ENCODE peak calls at places on chromosome 20, in four cellular contexts. One of them, this sample, is unnamed.

GRCh38 chr20:1491281-1491840 is at the start of gene SIRPB2:
- DNase-seq in neural progenitor cell: no peak
- DNase-seq in upper lobe of left lung: peak
- DNase-seq in cardiac muscle cell: peak
- DNase-seq in this sample: no peak

GRCh38 chr20:33685328-33686007 is 717 bp downstream of the E2F1 start:
- DNase-seq in neural progenitor cell: peak
- DNase-seq in upper lobe of left lung: no peak
- DNase-seq in cardiac muscle cell: no peak
- DNase-seq in this sample: peak

GRCh38 chr20:42112161-42112560 is 494.0 kb upstream of the CHD6 start:
- DNase-seq in neural progenitor cell: no peak
- DNase-seq in upper lobe of left lung: no peak
- DNase-seq in cardiac muscle cell: no peak
- DNase-seq in this sample: no peak

GRCh38 chr20:5056801-5057599 is 55.7 kb upstream of the SLC23A2 start:
- DNase-seq in neural progenitor cell: no peak
- DNase-seq in upper lobe of left lung: peak
- DNase-seq in cardiac muscle cell: peak
- DNase-seq in this sample: no peak

GRCh38 chr20:47618479-47618878 is 116.8 kb downstream of the NCOA3 start:
- DNase-seq in neural progenitor cell: no peak
- DNase-seq in upper lobe of left lung: no peak
- DNase-seq in cardiac muscle cell: no peak
- DNase-seq in this sample: no peak

GRCh38 chr20:25277941-25278521 is 30.1 kb downstream of the PYGB start:
- DNase-seq in neural progenitor cell: no peak
- DNase-seq in upper lobe of left lung: no peak
- DNase-seq in cardiac muscle cell: no peak
- DNase-seq in this sample: no peak

GRCh38 chr20:815914-816606 is 17.5 kb upstream of the FAM110A start:
- DNase-seq in neural progenitor cell: peak
- DNase-seq in upper lobe of left lung: peak
- DNase-seq in cardiac muscle cell: peak
- DNase-seq in this sample: no peak

GRCh38 chr20:62822788-62823651 is 6.2 kb downstream of the COL9A3 start:
- DNase-seq in neural progenitor cell: peak
- DNase-seq in upper lobe of left lung: no peak
- DNase-seq in cardiac muscle cell: no peak
- DNase-seq in this sample: no peak

GRCh38 chr20:891121-892080 is 24.7 kb downstream of the ANGPT4 start:
- DNase-seq in neural progenitor cell: no peak
- DNase-seq in upper lobe of left lung: peak
- DNase-seq in cardiac muscle cell: peak
- DNase-seq in this sample: no peak

GRCh38 chr20:63896136-63896890 is 1.4 kb downstream of the DNAJC5 start:
- DNase-seq in neural progenitor cell: peak
- DNase-seq in upper lobe of left lung: peak
- DNase-seq in cardiac muscle cell: peak
- DNase-seq in this sample: no peak

GRCh38 chr20:10040070-10040970 is 5.5 kb downstream of the ANKEF1 start:
- DNase-seq in neural progenitor cell: no peak
- DNase-seq in upper lobe of left lung: no peak
- DNase-seq in cardiac muscle cell: peak
- DNase-seq in this sample: no peak

GRCh38 chr20:12166053-12166717 is 248.5 kb downstream of the BTBD3 start:
- DNase-seq in neural progenitor cell: no peak
- DNase-seq in upper lobe of left lung: peak
- DNase-seq in cardiac muscle cell: peak
- DNase-seq in this sample: no peak

GRCh38 chr20:41173791-41174341 is 36.5 kb downstream of the PLCG1 start:
- DNase-seq in neural progenitor cell: no peak
- DNase-seq in upper lobe of left lung: peak
- DNase-seq in cardiac muscle cell: no peak
- DNase-seq in this sample: peak

GRCh38 chr20:3239026-3239866 is at the start of gene SLC4A11:
- DNase-seq in neural progenitor cell: peak
- DNase-seq in upper lobe of left lung: peak
- DNase-seq in cardiac muscle cell: peak
- DNase-seq in this sample: no peak

GRCh38 chr20:59472059-59472458 is 132.3 kb upstream of the PHACTR3 start:
- DNase-seq in neural progenitor cell: no peak
- DNase-seq in upper lobe of left lung: no peak
- DNase-seq in cardiac muscle cell: no peak
- DNase-seq in this sample: no peak

GRCh38 chr20:19890358-19891117 is 126.6 kb upstream of the NAA20 start:
- DNase-seq in neural progenitor cell: no peak
- DNase-seq in upper lobe of left lung: no peak
- DNase-seq in cardiac muscle cell: no peak
- DNase-seq in this sample: no peak

GRCh38 chr20:34377072-34377847 is 14.2 kb downstream of the ITCH start:
- DNase-seq in neural progenitor cell: no peak
- DNase-seq in upper lobe of left lung: no peak
- DNase-seq in cardiac muscle cell: no peak
- DNase-seq in this sample: peak

GRCh38 chr20:24989162-24989561 is 3.4 kb downstream of the APMAP start:
- DNase-seq in neural progenitor cell: no peak
- DNase-seq in upper lobe of left lung: peak
- DNase-seq in cardiac muscle cell: no peak
- DNase-seq in this sample: no peak

GRCh38 chr20:20548527-20549266 is 163.7 kb downstream of the RALGAPA2 start:
- DNase-seq in neural progenitor cell: no peak
- DNase-seq in upper lobe of left lung: no peak
- DNase-seq in cardiac muscle cell: no peak
- DNase-seq in this sample: no peak

GRCh38 chr20:18504479-18505060 is 3.2 kb upstream of the SEC23B start:
- DNase-seq in neural progenitor cell: no peak
- DNase-seq in upper lobe of left lung: no peak
- DNase-seq in cardiac muscle cell: peak
- DNase-seq in this sample: no peak

GRCh38 chr20:38173237-38174156 is 8.4 kb upstream of the TGM2 start:
- DNase-seq in neural progenitor cell: peak
- DNase-seq in upper lobe of left lung: peak
- DNase-seq in cardiac muscle cell: peak
- DNase-seq in this sample: no peak

GRCh38 chr20:18223399-18223798 is 64.9 kb upstream of the ZNF133 start:
- DNase-seq in neural progenitor cell: no peak
- DNase-seq in upper lobe of left lung: no peak
- DNase-seq in cardiac muscle cell: no peak
- DNase-seq in this sample: no peak

DNA sequence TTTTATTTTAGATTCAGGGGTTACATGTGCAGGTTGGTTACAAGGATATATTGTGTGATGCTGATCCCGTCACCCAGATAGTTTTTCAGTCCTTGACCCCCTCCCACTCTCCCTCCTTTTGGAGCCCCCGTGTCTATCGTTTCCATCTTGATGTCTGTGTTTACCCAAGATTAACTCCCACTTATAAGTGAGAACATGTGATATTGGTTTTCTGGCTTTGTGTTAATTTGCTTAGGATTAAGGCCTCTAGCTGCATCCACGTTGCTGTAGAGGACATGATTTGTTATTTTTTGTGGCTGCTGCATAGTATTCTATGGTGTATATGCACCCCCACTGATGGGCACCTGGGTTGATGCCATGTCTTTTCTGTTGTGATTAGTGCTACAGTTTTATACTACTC is 178.6 kb downstream of the PLCB1 start:
- DNase-seq in neural progenitor cell: no peak
- DNase-seq in upper lobe of left lung: no peak
- DNase-seq in cardiac muscle cell: no peak
- DNase-seq in this sample: no peak
- TF ChIP-seq CTCF in neural progenitor cell: no peak
- TF ChIP-seq CTCF in upper lobe of left lung: no peak
- TF ChIP-seq CTCF in cardiac muscle cell: no peak
- TF ChIP-seq CTCF in this sample: no peak

GRCh38 chr20:14741616-14742015 is 404.2 kb upstream of the FLRT3 start:
- DNase-seq in neural progenitor cell: no peak
- DNase-seq in upper lobe of left lung: no peak
- DNase-seq in cardiac muscle cell: no peak
- DNase-seq in this sample: no peak
- TF ChIP-seq CTCF in neural progenitor cell: no peak
- TF ChIP-seq CTCF in upper lobe of left lung: no peak
- TF ChIP-seq CTCF in cardiac muscle cell: no peak
- TF ChIP-seq CTCF in this sample: peak

DNA sequence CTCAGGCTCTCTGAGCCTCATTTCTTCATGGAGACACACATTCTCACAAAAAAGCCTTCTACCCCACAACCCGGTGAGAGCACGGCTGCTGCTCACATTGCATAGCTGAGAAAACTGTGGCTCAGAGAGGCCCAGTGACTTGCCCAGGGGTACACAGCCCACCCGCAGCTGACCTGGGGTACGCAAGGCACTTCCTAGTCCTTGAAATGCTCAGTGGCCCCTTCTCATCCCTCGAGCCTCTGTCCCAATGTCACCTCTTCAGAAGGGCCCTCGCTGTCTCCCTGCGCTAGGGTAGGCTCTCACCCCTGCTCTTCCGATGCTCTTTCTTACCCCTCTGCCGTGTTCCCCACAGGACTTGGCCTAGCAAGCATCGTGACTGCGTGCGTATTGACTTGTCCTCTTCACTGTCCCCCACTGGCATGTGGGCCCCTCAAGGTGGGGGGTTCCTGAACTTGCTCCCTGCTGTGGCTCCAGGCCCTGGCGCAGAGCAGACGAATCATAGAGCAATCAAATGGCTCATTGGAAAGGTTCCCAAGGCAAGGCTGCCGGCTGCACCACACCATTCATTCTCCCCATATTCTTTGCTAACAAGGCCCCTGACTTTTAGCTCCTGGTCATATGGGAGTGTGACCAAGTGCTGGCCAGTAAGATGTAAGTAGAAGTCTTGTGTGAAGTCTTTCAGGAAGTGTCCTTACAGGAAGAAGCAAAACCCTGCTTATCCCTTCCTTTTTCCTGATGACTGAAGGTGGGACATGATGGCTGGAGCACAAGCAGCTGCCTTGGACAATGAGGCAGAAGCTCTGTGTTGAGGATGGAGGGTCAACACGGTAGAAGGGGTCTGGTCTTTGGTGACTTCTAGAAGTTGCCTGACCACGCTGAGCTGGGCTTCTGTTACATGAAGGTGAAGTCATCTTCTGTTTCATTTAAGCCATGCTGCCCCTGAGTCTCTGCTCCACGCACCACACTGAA is 22.7 kb downstream of the PCK1 start:
- DNase-seq in neural progenitor cell: no peak
- DNase-seq in upper lobe of left lung: no peak
- DNase-seq in cardiac muscle cell: no peak
- DNase-seq in this sample: no peak
- TF ChIP-seq CTCF in neural progenitor cell: no peak
- TF ChIP-seq CTCF in upper lobe of left lung: no peak
- TF ChIP-seq CTCF in cardiac muscle cell: no peak
- TF ChIP-seq CTCF in this sample: peak

GRCh38 chr20:52191132-52191435 is 495 bp downstream of the ZFP64 start:
- DNase-seq in neural progenitor cell: no peak
- DNase-seq in upper lobe of left lung: peak
- DNase-seq in cardiac muscle cell: no peak
- DNase-seq in this sample: no peak

GRCh38 chr20:52193133-52193532 is 1.6 kb upstream of the ZFP64 start:
- DNase-seq in neural progenitor cell: no peak
- DNase-seq in upper lobe of left lung: no peak
- DNase-seq in cardiac muscle cell: no peak
- DNase-seq in this sample: no peak

GRCh38 chr20:52190437-52191131 is 995 bp downstream of the ZFP64 start:
- DNase-seq in neural progenitor cell: peak
- DNase-seq in upper lobe of left lung: peak
- DNase-seq in cardiac muscle cell: peak
- DNase-seq in this sample: no peak

GRCh38 chr20:52192296-52193007 is 873 bp upstream of the ZFP64 start:
- DNase-seq in neural progenitor cell: peak
- DNase-seq in upper lobe of left lung: peak
- DNase-seq in cardiac muscle cell: no peak
- DNase-seq in this sample: no peak

DNA sequence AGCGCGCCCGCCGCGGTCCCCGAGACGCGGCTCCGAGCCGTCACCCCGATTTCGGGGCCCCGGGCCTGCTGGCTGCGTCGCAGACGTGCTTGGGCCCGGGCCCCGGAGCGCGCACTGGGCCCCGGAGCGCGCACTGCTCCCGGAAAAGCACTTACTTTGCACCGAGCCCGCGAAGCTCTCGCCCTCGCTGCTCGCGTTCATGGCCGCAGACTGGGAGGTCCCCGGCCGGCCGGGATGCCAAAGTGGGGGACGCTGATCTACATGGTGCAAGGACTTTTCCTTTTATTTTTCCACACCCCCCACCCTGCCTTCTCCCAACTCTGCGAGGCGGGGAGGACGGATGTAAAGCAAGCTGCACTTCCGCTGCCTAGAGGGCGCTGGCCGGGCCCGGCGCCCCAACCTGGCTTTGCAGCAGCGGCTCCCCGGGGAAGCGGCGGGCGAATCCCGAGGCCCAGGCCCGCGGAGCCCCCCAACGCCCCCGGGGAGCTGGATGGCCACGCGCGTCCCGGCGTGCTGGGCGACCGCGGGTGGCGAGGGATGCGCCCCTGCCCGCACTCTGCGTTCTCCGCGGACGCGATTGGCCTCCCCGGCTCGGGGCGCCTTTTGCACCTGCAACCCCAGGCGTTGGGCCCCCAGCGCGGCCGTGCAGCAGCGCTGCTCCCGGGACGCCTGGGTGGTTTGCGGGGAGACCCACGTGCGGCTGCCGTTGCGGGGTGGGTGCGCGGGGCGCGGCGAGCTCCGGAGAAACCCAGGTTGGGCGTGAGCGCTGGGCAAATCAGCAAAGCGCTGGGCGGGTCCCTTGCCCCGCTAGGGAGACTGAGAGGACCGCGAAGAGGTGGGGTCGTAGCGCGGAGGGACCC is at the start of gene ZFP64:
- DNase-seq in neural progenitor cell: peak
- DNase-seq in upper lobe of left lung: peak
- DNase-seq in cardiac muscle cell: peak
- DNase-seq in this sample: peak
- TF ChIP-seq CTCF in neural progenitor cell: peak
- TF ChIP-seq CTCF in upper lobe of left lung: peak
- TF ChIP-seq CTCF in cardiac muscle cell: peak
- TF ChIP-seq CTCF in this sample: peak

DNA sequence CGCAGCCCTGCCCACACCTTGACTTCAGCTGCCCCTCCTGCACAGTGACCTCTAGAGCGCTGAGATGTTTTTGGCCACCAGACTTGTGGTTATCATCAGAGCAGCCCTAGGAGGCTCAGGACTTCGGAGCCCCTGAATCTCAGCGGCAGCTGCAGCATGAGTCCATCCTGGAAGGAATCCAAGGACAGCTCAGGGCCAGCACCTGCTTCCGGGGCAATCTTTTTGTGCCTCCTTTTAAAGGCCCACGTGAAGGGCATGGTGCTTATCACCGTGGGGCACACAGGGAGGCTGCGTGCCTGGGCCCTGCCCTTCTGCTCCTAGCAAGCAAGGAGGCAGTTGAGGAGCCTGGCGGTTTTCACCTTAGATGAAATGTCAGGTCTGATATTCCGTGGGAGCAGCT is 392.5 kb downstream of the TAF4 start:
- DNase-seq in neural progenitor cell: no peak
- DNase-seq in upper lobe of left lung: no peak
- DNase-seq in cardiac muscle cell: no peak
- DNase-seq in this sample: no peak
- TF ChIP-seq CTCF in neural progenitor cell: no peak
- TF ChIP-seq CTCF in upper lobe of left lung: no peak
- TF ChIP-seq CTCF in cardiac muscle cell: no peak
- TF ChIP-seq CTCF in this sample: no peak